ENCODE peak calls at places on chromosomes 1 and 21, in six cellular contexts. W is A549, R is HepG2, G is ovary, U is K562, V is H1. K is an unnamed sample. For H3K4me1, the result is how much of the 10 kb centered on the place peaks cover.

GRCh38 chr1:75765697-75766355 is 20.2 kb upstream of the RABGGTB start:
- DNase-seq in W (no peak), U (no peak), V (no peak), G (no peak), R (no peak), K (no peak)

GRCh38 chr1:65508051-65508450 is 87.6 kb downstream of the LEPR start:
- DNase-seq in R (no peak), U (no peak), G (no peak), V (no peak), W (no peak), K (no peak)

GRCh38 chr1:62361426-62361825 is 42.2 kb upstream of the KANK4 start:
- DNase-seq in W (no peak), V (no peak), U (no peak), R (no peak), G (no peak), K (no peak)

GRCh38 chr21:26732442-26733221 is 112.6 kb downstream of the ADAMTS1 start:
- DNase-seq in G (peak), W (no peak), U (no peak), V (peak), R (peak), K (no peak)

GRCh38 chr21:45178072-45178608 is 103.8 kb downstream of the ADARB1 start:
- DNase-seq in G (no peak), W (no peak), R (no peak), V (no peak), U (no peak), K (no peak)

GRCh38 chr1:110390692-110391232 is at the start of gene SLC16A4:
- DNase-seq in R (peak), V (no peak), G (peak), U (no peak), W (peak), K (no peak)

GRCh38 chr1:58773406-58773840 is 10.4 kb downstream of the JUN start:
- DNase-seq in G (no peak), W (no peak), V (no peak), U (no peak), R (no peak), K (no peak)

GRCh38 chr21:33478858-33479678 is 706 bp downstream of the TMEM50B start:
- DNase-seq in V (peak), W (no peak), U (peak), G (peak), R (peak), K (peak)

GRCh38 chr1:89873757-89874156 is 52.9 kb downstream of the LRRC8D start:
- DNase-seq in W (no peak), U (no peak), G (no peak), R (no peak), V (no peak), K (no peak)

GRCh38 chr1:151990058-151990855 is 3.4 kb downstream of the S100A10 start:
- DNase-seq in W (no peak), V (no peak), G (no peak), U (no peak), R (no peak), K (no peak)
- H3K4me1 ChIP-seq in W (half or more), V (under half), G (under half), U (under half), R (half or more), K (half or more)

DNA sequence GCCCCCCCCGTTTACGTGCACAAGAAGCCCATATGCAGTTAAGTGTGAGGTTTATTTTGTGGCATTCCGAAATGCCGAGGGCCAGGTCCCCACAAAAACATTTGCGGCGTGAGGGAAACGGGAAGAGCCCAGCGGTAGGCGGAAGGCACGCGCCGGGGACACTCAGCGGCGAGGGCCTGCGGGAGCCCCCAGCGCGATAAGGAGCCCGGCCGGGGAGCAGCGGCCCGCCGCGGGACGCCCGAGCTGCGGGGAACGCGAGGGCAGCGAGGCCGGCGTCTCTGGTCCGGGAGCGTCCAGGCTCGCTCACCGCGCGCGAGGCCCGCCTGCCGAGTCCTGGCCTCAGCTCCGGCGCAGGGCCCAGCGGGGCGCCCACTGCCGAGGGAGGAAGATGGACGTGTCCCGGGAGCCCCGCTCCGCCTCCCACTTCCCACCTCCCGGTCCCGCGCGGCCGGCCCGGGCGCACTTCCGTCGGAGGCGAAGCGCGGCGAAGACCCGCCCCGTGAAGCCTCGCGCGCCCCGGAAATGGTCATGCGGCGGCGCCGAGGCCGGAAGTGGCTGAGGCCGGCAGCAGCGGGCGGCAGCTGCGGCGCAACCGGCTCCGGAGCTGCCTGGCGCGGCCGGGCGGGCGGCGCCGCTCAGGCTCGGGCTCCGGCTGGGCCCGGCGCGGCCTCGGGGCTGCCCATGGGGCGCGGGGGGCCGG is at the start of gene TRAPPC10:
- DNase-seq in R (peak), U (peak), G (peak), V (peak), W (peak), K (peak)
- TF ChIP-seq EP300 in R (no peak), U (peak), G (no peak), V (no peak), W (no peak), K (no peak)

DNA sequence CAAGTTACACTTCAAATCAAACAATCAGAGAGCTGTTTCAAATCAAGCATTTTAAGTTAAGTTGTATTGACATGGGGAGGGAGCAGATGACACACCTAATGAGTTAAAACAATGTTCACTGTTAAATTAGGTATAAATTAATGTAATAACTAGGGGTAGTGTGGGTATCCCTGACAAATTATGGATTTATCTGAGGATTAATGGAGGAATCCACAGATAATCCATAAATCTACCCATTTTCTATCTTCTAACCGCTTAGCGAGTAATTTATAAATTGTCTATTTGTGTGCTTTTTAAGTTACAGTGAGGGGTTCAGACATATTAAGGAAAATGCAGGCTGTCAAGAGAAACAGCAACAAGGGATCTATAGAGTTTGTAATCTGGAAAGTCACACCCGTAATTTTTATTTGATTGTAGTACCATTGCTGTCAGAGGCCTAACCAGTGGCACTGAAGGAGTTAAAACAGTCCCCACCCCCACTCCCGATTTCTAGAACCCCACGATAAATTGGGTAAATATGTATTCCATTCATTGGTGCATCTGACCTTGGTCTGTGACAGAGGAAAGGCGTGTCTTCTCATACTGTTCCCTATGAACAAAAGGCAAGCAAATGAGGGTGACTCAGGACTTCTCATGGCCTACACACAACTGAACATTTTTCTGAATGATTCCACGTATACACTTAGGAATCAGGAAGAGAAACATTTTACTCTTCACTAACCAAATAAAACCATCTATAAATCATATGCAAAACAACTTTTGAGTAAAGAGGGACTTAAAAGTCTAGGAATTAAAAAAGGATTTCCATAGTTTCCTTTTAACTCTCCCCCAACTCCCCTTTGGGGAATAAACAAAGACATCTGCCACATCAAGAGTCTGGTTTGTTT is 7.4 kb downstream of the IRF2BP2 start:
- DNase-seq in G (no peak), U (peak), R (peak), W (peak), V (no peak), K (no peak)
- H3K4me3 ChIP-seq in G (no peak), U (peak), R (peak), W (peak), V (peak), K (peak)

GRCh38 chr1:39105061-39105840 is 79.1 kb downstream of the NDUFS5 start:
- DNase-seq in W (no peak), U (peak), G (peak), V (peak), R (no peak), K (peak)

GRCh38 chr1:39107891-39108290 is 81.7 kb downstream of the NDUFS5 start:
- DNase-seq in V (no peak), R (no peak), W (no peak), U (no peak), G (no peak), K (no peak)

GRCh38 chr1:39104158-39105060 is 78.3 kb downstream of the NDUFS5 start:
- DNase-seq in G (peak), U (no peak), R (no peak), W (no peak), V (peak), K (peak)

GRCh38 chr1:39106949-39107740 is 81.0 kb downstream of the NDUFS5 start:
- DNase-seq in R (no peak), U (no peak), W (no peak), V (no peak), G (no peak), K (no peak)

GRCh38 chr1:39105841-39106765 is 80.0 kb downstream of the NDUFS5 start:
- DNase-seq in R (peak), U (peak), W (no peak), V (peak), G (peak), K (peak)
- H3K4me1 ChIP-seq in R (half or more), U (under half), W (half or more), V (under half), G (under half), K (half or more)

K was measured in suprapubic skin.